ENCODE peak calls at places on chromosome 13, in four cellular contexts. J is stimulated activated CD4-positive, alpha-beta T cell treated with anti-CD3 and anti-CD28 coated beads, TNF-alpha, amount 100 ng/mL, for 48 hours; S is ecto neural progenitor cell; V is colonic mucosa. M is an unnamed sample.

GRCh38 chr13:75220238-75220542 is 261.8 kb downstream of the TBC1D4 start:
- DNase-seq in J (no peak), S (no peak), V (no peak), M (no peak)

GRCh38 chr13:35479223-35479536 is 2.7 kb upstream of the MAB21L1 start:
- DNase-seq in J (no peak), S (no peak), V (no peak), M (no peak)

GRCh38 chr13:105147481-105147880 is 1388.0 kb downstream of the EFNB2 start:
- DNase-seq in J (no peak), S (no peak), V (no peak), M (no peak)

GRCh38 chr13:21637296-21637695 is 33.3 kb upstream of the MICU2 start:
- DNase-seq in J (no peak), S (no peak), V (peak; percentile 88), M (peak; percentile 93)

GRCh38 chr13:37173214-37173613 is 67.8 kb upstream of the CSNK1A1L start:
- DNase-seq in J (no peak), S (no peak), V (no peak), M (no peak)

GRCh38 chr13:70568571-70568970 is 460.3 kb upstream of the KLHL1 start:
- DNase-seq in J (no peak), S (no peak), V (peak; percentile 21), M (peak; percentile 42)

GRCh38 chr13:112532837-112533745 is 54.9 kb downstream of the TUBGCP3 start:
- DNase-seq in J (no peak), S (no peak), V (no peak), M (no peak)

GRCh38 chr13:101149735-101150380 is 266.4 kb downstream of the NALCN start:
- DNase-seq in J (no peak), S (no peak), V (no peak), M (no peak)

GRCh38 chr13:62432295-62432694 is 1016.6 kb upstream of the PCDH20 start:
- DNase-seq in J (no peak), S (no peak), V (no peak), M (no peak)

GRCh38 chr13:27120811-27121210 is 50.8 kb downstream of the USP12 start:
- DNase-seq in J (no peak), S (no peak), V (no peak), M (no peak)

GRCh38 chr13:93867481-93867880 is 612.0 kb downstream of the DCT start:
- DNase-seq in J (no peak), S (no peak), V (no peak), M (no peak)

GRCh38 chr13:44244288-44244687 is 129.3 kb upstream of the SERP2 start:
- DNase-seq in J (no peak), S (no peak), V (no peak), M (no peak)

GRCh38 chr13:77310579-77311279 is 16.2 kb downstream of the MYCBP2 start:
- DNase-seq in J (no peak), S (no peak), V (no peak), M (no peak)

GRCh38 chr13:94400874-94401273 is 78.6 kb downstream of the DCT start:
- DNase-seq in J (no peak), S (no peak), V (no peak), M (no peak)

GRCh38 chr13:38417241-38417640 is 67.6 kb downstream of the UFM1 start:
- DNase-seq in J (no peak), S (no peak), V (no peak), M (no peak)

GRCh38 chr13:74187564-74187963 is 53.4 kb upstream of the KLF12 start:
- DNase-seq in J (no peak), S (no peak), V (no peak), M (no peak)

GRCh38 chr13:107119989-107120881 is 552.3 kb upstream of the ARGLU1 start:
- DNase-seq in J (no peak), S (no peak), V (no peak), M (peak; percentile 84)

GRCh38 chr13:111948811-111949210 is 118.1 kb upstream of the SOX1 start:
- DNase-seq in J (no peak), S (peak; percentile 5), V (no peak), M (no peak)

GRCh38 chr13:48255090-48255489 is 22.1 kb downstream of the ITM2B start:
- DNase-seq in J (no peak), S (no peak), V (no peak), M (no peak)

GRCh38 chr13:29878101-29878500 is 27.7 kb upstream of the UBL3 start:
- DNase-seq in J (no peak), S (no peak), V (no peak), M (peak; percentile 69)

GRCh38 chr13:108342369-108343289 is 73.1 kb downstream of the TNFSF13B start:
- DNase-seq in J (no peak), S (no peak), V (no peak), M (peak; percentile 35)

GRCh38 chr13:24340608-24340955 is 31.2 kb downstream of the C1QTNF9 start:
- DNase-seq in J (no peak), S (no peak), V (no peak), M (no peak)

GRCh38 chr13:102846261-102847015 is 606 bp downstream of the ERCC5 start:
- DNase-seq in J (peak; percentile 14), S (no peak), V (peak; percentile 57), M (peak; percentile 68)

GRCh38 chr13:80400164-80400767 is 59.3 kb upstream of the SPRY2 start:
- DNase-seq in J (no peak), S (no peak), V (no peak), M (peak; percentile 7)

GRCh38 chr13:112141643-112142400 is 74.9 kb downstream of the SOX1 start:
- DNase-seq in J (no peak), S (peak; percentile 14), V (no peak), M (no peak)

GRCh38 chr13:32600891-32601290 is 14.6 kb downstream of the PDS5B start:
- DNase-seq in J (no peak), S (no peak), V (no peak), M (no peak)